ENCODE peak calls at places on chromosomes 5 and 9, in six cellular contexts. M is left lung, E is pancreas, V is ovary, X is stomach, J is left ventricle myocardium inferior. L is an unnamed sample. For H3K4me1, the result is how much of the 10 kb centered on the place peaks cover.

GRCh38 chr5:66861402-66861801 is 265.2 kb downstream of the MAST4 start:
- DNase-seq in X (no peak), V (no peak), E (no peak), M (no peak), J (no peak), L (no peak)

GRCh38 chr5:96868603-96869371 is 7.5 kb upstream of the ERAP2 start:
- DNase-seq in E (peak), J (no peak), X (no peak), M (no peak), V (no peak), L (peak)

GRCh38 chr9:125160750-125161149 is 17.4 kb upstream of the SCAI start:
- DNase-seq in X (no peak), M (no peak), E (no peak), V (no peak), J (no peak), L (no peak)

GRCh38 chr5:321233-321725 is at the start of gene AHRR:
- DNase-seq in J (peak), M (no peak), E (no peak), X (peak), V (no peak), L (peak)

GRCh38 chr9:92115977-92116285 is 718 bp upstream of the SPTLC1 start:
- DNase-seq in J (no peak), E (no peak), X (no peak), V (no peak), M (no peak), L (no peak)

GRCh38 chr9:4934976-4935672 is 49.9 kb upstream of the JAK2 start:
- DNase-seq in X (no peak), V (no peak), M (no peak), J (no peak), E (no peak), L (no peak)

GRCh38 chr9:114246558-114246957 is 76.3 kb upstream of the ORM1 start:
- DNase-seq in M (no peak), X (no peak), V (no peak), J (no peak), E (no peak), L (no peak)

GRCh38 chr5:142222235-142222880 is 102.5 kb downstream of the SPRY4 start:
- DNase-seq in M (no peak), X (no peak), E (no peak), J (no peak), V (no peak), L (peak)

GRCh38 chr5:59893061-59893435 is 478 bp downstream of the PDE4D start:
- DNase-seq in V (no peak), M (no peak), J (no peak), E (no peak), X (no peak), L (no peak)

GRCh38 chr5:86909896-86910295 is 292.2 kb downstream of the COX7C start:
- DNase-seq in V (no peak), M (no peak), X (no peak), E (no peak), J (no peak), L (peak)

GRCh38 chr5:132050136-132050535 is 10.3 kb upstream of the IL3 start:
- DNase-seq in X (peak), V (no peak), E (no peak), J (peak), M (peak), L (no peak)

GRCh38 chr9:69797680-69798079 is 22.9 kb upstream of the CFAP95 start:
- DNase-seq in M (no peak), V (no peak), J (no peak), E (no peak), X (no peak), L (no peak)

GRCh38 chr9:16628421-16628820 is 242.0 kb downstream of the BNC2 start:
- DNase-seq in X (no peak), M (no peak), V (no peak), E (no peak), J (no peak), L (peak)

GRCh38 chr9:16625106-16625505 is 245.4 kb downstream of the BNC2 start:
- DNase-seq in X (no peak), M (no peak), J (no peak), E (no peak), V (no peak), L (no peak)

GRCh38 chr9:16625831-16626230 is 244.6 kb downstream of the BNC2 start:
- DNase-seq in X (no peak), M (no peak), E (no peak), V (no peak), J (no peak), L (peak)

GRCh38 chr9:16627967-16628366 is 242.5 kb downstream of the BNC2 start:
- DNase-seq in X (no peak), M (no peak), V (peak), J (peak), E (no peak), L (peak)

GRCh38 chr9:16626577-16627130 is 243.8 kb downstream of the BNC2 start:
- DNase-seq in V (peak), X (no peak), J (no peak), E (no peak), M (no peak), L (peak)
- H3K4me1 ChIP-seq in V (under half), X (under half), J (under half), E (under half), M (under half), L (half or more)

GRCh38 chr5:139710370-139711066 is 62.4 kb downstream of the CXXC5 start:
- DNase-seq in V (peak), J (peak), E (peak), X (peak), M (peak), L (peak)

GRCh38 chr5:139708877-139709586 is 60.9 kb downstream of the CXXC5 start:
- DNase-seq in M (no peak), J (peak), X (peak), V (no peak), E (peak), L (peak)

GRCh38 chr5:139711852-139712171 is 63.7 kb downstream of the CXXC5 start:
- DNase-seq in M (no peak), X (no peak), E (peak), V (no peak), J (no peak), L (no peak)

GRCh38 chr5:139709587-139710369 is 61.6 kb downstream of the CXXC5 start:
- DNase-seq in J (peak), E (peak), X (no peak), V (peak), M (no peak), L (no peak)

DNA sequence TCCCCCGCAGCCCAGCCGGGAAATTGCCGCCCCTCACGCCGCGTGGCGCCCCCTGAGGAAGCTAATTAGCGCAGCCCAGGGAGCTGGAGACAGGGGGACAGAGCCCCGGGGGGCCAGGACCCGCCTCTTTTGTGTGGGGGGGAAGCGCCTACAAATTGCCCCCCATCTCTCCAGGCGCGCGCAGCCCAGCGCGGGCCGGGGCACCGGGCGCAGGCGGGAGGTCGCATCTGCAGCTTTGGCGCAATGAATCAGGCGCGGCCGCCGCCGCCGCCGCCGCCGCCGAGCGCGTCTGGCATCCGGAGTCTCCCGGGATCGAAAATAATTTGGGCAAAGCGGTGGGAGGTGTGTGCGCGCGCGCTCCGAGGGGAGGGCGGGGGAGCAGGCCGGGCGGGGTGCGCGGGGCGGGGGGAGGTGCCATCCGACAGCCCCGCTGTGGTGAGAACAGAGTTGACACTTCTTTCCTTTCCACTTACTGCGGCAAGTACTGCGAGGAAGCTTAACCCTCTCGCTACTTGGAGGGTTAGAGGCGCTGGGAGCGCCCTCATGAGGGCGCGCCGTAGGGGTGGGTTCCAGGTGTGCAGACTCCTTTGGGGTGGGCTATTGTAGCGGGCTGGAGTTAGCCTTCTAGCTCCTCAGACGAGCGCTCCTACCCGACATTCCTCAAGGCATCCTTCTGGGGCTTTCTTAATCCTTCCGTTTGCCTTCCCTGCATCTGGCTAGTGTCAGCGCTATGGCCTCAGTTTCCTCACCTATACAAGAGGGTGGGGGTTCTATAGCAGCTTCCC is 63.1 kb downstream of the CXXC5 start:
- DNase-seq in X (no peak), V (peak), M (no peak), E (peak), J (peak), L (peak)
- H3K4me1 ChIP-seq in X (under half), V (under half), M (under half), E (under half), J (under half), L (under half)

DNA sequence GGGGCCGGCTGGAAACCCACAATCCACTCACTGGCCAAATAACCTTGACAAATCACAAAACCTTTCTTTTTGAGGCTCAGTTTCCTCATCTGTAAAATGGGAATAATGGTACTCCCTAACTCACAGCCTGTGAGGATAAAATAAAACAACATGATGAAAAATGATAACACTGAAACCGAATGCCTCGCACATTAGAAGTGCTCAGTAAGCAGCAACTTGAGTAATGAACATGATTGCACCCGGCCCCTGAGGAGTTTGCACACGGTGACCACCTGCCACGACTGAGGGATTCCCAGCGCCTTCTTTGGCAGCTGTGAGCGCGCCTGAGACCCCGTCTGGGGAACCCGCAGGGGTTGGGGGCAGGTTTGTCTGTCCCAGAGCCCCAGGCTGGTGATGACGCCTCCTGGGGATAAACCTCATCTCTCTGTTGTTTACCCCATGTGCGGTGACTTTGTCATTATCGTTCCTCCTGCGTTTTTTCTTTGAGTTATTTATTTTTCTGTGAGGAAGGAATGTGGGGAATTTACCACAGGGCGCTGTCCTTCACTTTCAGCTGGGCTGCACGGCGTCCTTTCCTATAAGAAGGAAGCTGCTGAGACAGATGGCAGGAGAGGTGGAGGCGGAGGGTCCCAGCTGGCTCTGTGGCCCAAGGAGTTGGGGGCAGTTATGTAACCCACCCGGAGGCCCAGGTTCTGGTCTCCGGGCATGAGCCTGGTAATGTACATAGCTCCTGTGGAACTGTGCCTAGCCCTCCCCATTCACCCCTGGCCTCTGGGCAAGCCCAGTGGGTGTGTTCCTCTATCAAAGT is 3.0 kb upstream of the SYNPO start:
- DNase-seq in E (no peak), X (peak), J (no peak), V (no peak), M (no peak), L (peak)
- H3K4me1 ChIP-seq in E (under half), X (half or more), J (half or more), V (under half), M (under half), L (half or more)

GRCh38 chr9:6209966-6210365 is 5.6 kb upstream of the IL33 start:
- DNase-seq in E (no peak), X (no peak), V (no peak), M (no peak), J (no peak), L (no peak)
- H3K4me1 ChIP-seq in E (under half), X (under half), V (under half), M (under half), J (under half), L (under half)

DNA sequence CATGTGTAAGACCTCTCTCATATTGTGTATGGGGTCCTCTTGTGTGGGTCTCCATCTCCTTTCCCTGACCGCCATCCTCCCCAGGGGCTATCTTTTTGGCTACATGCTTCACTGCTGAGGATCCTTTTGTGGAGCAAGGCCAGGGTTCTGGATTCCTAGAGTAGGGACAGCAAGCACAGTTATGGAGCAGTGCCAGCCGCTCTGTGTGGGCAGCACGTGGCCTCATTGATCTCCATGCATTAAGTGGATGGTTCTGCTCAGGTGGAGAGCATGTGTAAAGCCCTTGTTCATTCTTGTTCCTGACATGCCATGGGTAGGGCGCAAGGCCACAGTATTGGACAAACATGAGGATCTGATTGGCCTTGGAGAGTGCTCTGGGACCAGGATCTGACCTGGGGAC is 8.9 kb downstream of the PHF2 start:
- DNase-seq in E (no peak), M (no peak), V (no peak), X (no peak), J (no peak), L (no peak)
- H3K4me1 ChIP-seq in E (under half), M (under half), V (under half), X (half or more), J (half or more), L (under half)

GRCh38 chr5:10555134-10555733 is 8.6 kb upstream of the ANKRD33B start:
- DNase-seq in V (no peak), J (no peak), M (no peak), X (no peak), E (no peak), L (peak)
- H3K4me1 ChIP-seq in V (under half), J (under half), M (under half), X (under half), E (under half), L (under half)

DNA sequence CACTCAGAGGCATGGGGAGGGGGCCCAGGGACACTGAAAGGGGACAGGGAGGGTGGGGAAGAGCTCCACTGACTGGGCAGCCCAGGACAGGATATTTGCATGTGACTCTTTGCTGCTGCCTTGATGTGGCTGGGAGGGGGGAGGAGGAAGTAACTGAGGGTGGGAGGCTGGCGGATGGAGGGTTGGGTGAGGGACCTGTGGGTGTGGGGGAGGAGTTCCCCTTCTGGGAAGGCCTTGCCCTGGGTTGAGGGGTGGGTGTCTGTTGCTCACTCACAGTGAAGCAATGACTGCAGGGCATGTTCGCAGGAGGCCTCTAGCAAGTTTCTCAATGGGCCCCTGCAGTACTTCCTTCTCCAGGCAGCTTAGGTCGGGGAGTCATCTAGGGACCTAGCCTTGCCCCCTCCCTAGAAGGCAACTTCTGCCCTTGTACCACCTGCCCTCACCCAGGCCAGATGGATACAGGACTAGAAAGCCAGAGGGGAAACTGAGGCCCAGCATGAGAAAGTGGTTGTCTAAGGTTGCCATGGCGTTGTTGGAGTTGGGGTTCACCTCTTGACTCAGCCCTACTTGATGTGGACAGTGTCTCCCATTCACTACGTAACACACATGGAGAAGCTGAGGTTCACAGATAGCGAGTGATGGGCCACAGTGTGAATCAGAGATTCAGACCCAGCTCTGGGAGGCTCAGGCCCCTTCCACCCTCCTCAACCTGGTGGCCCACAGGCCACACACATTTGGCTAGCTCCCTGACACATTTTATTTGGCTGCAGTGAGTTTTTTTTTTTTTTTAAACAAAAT is 3.0 kb downstream of the GRK6 start:
- DNase-seq in V (no peak), M (peak), J (peak), E (no peak), X (peak), L (no peak)
- H3K4me1 ChIP-seq in V (under half), M (under half), J (half or more), E (under half), X (half or more), L (under half)

GRCh38 chr5:177443144-177443983 is 3.2 kb upstream of the PRR7 start:
- DNase-seq in E (peak), M (no peak), V (no peak), J (no peak), X (no peak), L (no peak)
- H3K4me1 ChIP-seq in E (under half), M (under half), V (under half), J (under half), X (under half), L (under half)

L was measured in adipocyte.